ENCODE peak calls at places on chromosomes 3 and 15, in six cellular contexts. U, M, T, F, K and V are unnamed samples.

GRCh38 chr15:67296188-67296587 is 41.6 kb downstream of the IQCH start:
- DNase-seq in F (no peak), T (no peak), U (peak), M (no peak), K (no peak), V (no peak)

GRCh38 chr15:62491642-62492041 is 326.6 kb upstream of the C2CD4B start:
- DNase-seq in T (no peak), K (no peak), U (no peak), F (no peak), M (no peak), V (no peak)

GRCh38 chr3:15754047-15754446 is 43.7 kb downstream of the ANKRD28 start:
- DNase-seq in M (no peak), T (no peak), K (no peak), F (no peak), U (no peak), V (no peak)

GRCh38 chr15:87762110-87762509 is 494.4 kb downstream of the NTRK3 start:
- DNase-seq in K (no peak), M (no peak), T (no peak), F (no peak), U (no peak), V (no peak)

GRCh38 chr15:63264685-63265302 is 12.6 kb upstream of the APH1B start:
- DNase-seq in K (no peak), F (no peak), M (no peak), T (no peak), U (no peak), V (no peak)

GRCh38 chr15:91257755-91258435 is 157.8 kb downstream of the SV2B start:
- DNase-seq in U (no peak), K (no peak), M (no peak), F (no peak), T (no peak), V (no peak)

GRCh38 chr3:195208631-195209030 is 62.3 kb downstream of the XXYLT1 start:
- DNase-seq in T (no peak), U (no peak), F (no peak), K (no peak), M (no peak), V (no peak)

GRCh38 chr3:54202029-54202428 is 79.7 kb downstream of the CACNA2D3 start:
- DNase-seq in F (no peak), T (no peak), M (no peak), U (no peak), K (no peak), V (no peak)

GRCh38 chr3:181725033-181725775 is 13.5 kb downstream of the SOX2 start:
- DNase-seq in T (no peak), M (no peak), U (no peak), K (no peak), F (no peak), V (no peak)

GRCh38 chr3:123657578-123657977 is 72.7 kb upstream of the HACD2 start:
- DNase-seq in F (no peak), U (no peak), M (no peak), T (no peak), K (no peak), V (no peak)

GRCh38 chr3:118863731-118864322 is 170.8 kb downstream of the IGSF11 start:
- DNase-seq in T (no peak), U (peak), F (no peak), M (no peak), K (no peak), V (no peak)

GRCh38 chr3:58116161-58116955 is 94.4 kb downstream of the DNASE1L3 start:
- DNase-seq in F (peak), U (no peak), T (no peak), K (peak), M (no peak), V (no peak)

GRCh38 chr3:48086736-48087470 is 70.7 kb upstream of the MAP4 start:
- DNase-seq in K (no peak), U (no peak), M (no peak), T (peak), F (no peak), V (no peak)

GRCh38 chr3:195896361-195897080 is 11.8 kb downstream of the TNK2 start:
- DNase-seq in F (no peak), K (no peak), U (no peak), M (peak), T (peak), V (peak)

GRCh38 chr15:67999320-68000100 is 54.6 kb upstream of the PIAS1 start:
- DNase-seq in U (no peak), K (no peak), T (no peak), M (no peak), F (no peak), V (no peak)

GRCh38 chr3:155554777-155555445 is 190.0 kb downstream of the PLCH1 start:
- DNase-seq in T (no peak), M (no peak), F (peak), K (no peak), U (no peak), V (no peak)

GRCh38 chr3:56131976-56132590 is 336.2 kb downstream of the ERC2 start:
- DNase-seq in F (no peak), M (no peak), T (peak), K (no peak), U (peak), V (peak)

GRCh38 chr3:13684854-13685253 is 135.9 kb downstream of the FBLN2 start:
- DNase-seq in U (no peak), F (no peak), M (no peak), K (no peak), T (no peak), V (no peak)

GRCh38 chr3:48502728-48503168 is 1.2 kb downstream of the SHISA5 start:
- DNase-seq in F (no peak), T (no peak), K (no peak), M (peak), U (no peak), V (no peak)

GRCh38 chr3:117409701-117410459 is 700.3 kb downstream of the TUSC7 start:
- DNase-seq in F (no peak), T (no peak), U (no peak), K (no peak), M (no peak), V (no peak)

GRCh38 chr15:60091150-60091549 is 87.0 kb downstream of the FOXB1 start:
- DNase-seq in F (no peak), T (peak), M (peak), K (no peak), U (no peak), V (peak)

GRCh38 chr3:56988874-56989433 is 71.5 kb upstream of the SPATA12 start:
- DNase-seq in M (peak), K (peak), U (peak), F (peak), T (peak), V (peak)

GRCh38 chr15:75203017-75203907 is 1.6 kb downstream of the C15orf39 start:
- DNase-seq in U (no peak), M (no peak), F (peak), K (no peak), T (peak), V (no peak)

GRCh38 chr3:171959532-171960044 is 79.8 kb upstream of the FNDC3B start:
- DNase-seq in T (no peak), M (no peak), F (no peak), U (no peak), K (no peak), V (no peak)

GRCh38 chr3:110656394-110656793 is 415.2 kb upstream of the NECTIN3 start:
- DNase-seq in T (no peak), F (no peak), M (no peak), K (no peak), U (no peak), V (no peak)

GRCh38 chr3:37499061-37499785 is 324.8 kb upstream of the LRRFIP2 start:
- DNase-seq in M (no peak), T (no peak), U (no peak), F (no peak), K (no peak), V (no peak)

GRCh38 chr3:21256932-21257331 is 494.1 kb downstream of the ZNF385D start:
- DNase-seq in F (no peak), K (no peak), M (no peak), U (no peak), T (no peak), V (no peak)

GRCh38 chr3:196073188-196073838 is 8.6 kb downstream of the TFRC start:
- DNase-seq in U (no peak), M (peak), T (peak), K (peak), F (peak), V (no peak)

GRCh38 chr3:50323614-50324199 is 1.2 kb upstream of the HYAL2 start:
- DNase-seq in K (no peak), U (no peak), M (peak), T (no peak), F (peak), V (no peak)

GRCh38 chr3:57917611-57918010 is 90.6 kb upstream of the FLNB start:
- DNase-seq in T (no peak), U (no peak), M (no peak), F (no peak), K (no peak), V (no peak)

GRCh38 chr3:190005343-190006113 is 115.2 kb downstream of the P3H2 start:
- DNase-seq in K (no peak), T (no peak), U (no peak), F (no peak), M (no peak), V (no peak)

GRCh38 chr3:141289228-141289772 is 57.7 kb downstream of the PXYLP1 start:
- DNase-seq in F (no peak), M (no peak), K (no peak), U (no peak), T (no peak), V (no peak)

GRCh38 chr15:91032919-91033803 is 10.8 kb upstream of the VPS33B start:
- DNase-seq in M (peak), F (peak), K (peak), T (no peak), U (peak), V (no peak)

GRCh38 chr3:182214406-182214805 is 502.7 kb downstream of the SOX2 start:
- DNase-seq in U (no peak), K (no peak), M (no peak), T (no peak), F (no peak), V (no peak)

GRCh38 chr15:48470096-48470495 is 138.9 kb downstream of the DUT start:
- DNase-seq in U (no peak), F (no peak), T (no peak), M (no peak), K (no peak), V (no peak)

GRCh38 chr3:147397155-147397888 is 9.0 kb downstream of the ZIC4 start:
- DNase-seq in F (no peak), K (no peak), U (no peak), T (no peak), M (no peak), V (no peak)